ENCODE peak calls at places on chromosomes 7 and 10, in five cellular contexts. W is lower leg skin, V is Calu3, Z is ELR, P is lung. H is an unnamed sample.

GRCh38 chr7:111796671-111797070 is 234.4 kb upstream of the IMMP2L start:
- DNase-seq in W (no peak), V (no peak), Z (peak), P (no peak), H (no peak)

GRCh38 chr10:71083457-71083975 is 128.9 kb upstream of the UNC5B start:
- DNase-seq in W (no peak), V (no peak), Z (no peak), P (peak), H (peak)

GRCh38 chr10:133318494-133319127 is 9.9 kb downstream of the ZNF511 start:
- DNase-seq in W (no peak), V (peak), Z (peak), P (peak), H (no peak)

GRCh38 chr10:53469383-53469782 is 696.8 kb upstream of the MBL2 start:
- DNase-seq in W (no peak), V (no peak), Z (no peak), P (no peak), H (no peak)

GRCh38 chr10:132578287-132578951 is 40.8 kb downstream of the INPP5A start:
- DNase-seq in W (no peak), V (no peak), Z (no peak), P (no peak), H (no peak)

GRCh38 chr7:2018786-2019692 is 213.7 kb downstream of the MAD1L1 start:
- DNase-seq in W (peak), V (no peak), Z (peak), P (no peak), H (peak)

GRCh38 chr7:69898189-69898588 is 299.9 kb downstream of the AUTS2 start:
- DNase-seq in W (no peak), V (no peak), Z (no peak), P (no peak), H (no peak)

GRCh38 chr7:158431941-158432347 is 155.7 kb downstream of the PTPRN2 start:
- DNase-seq in W (no peak), V (peak), Z (peak), P (peak), H (no peak)

GRCh38 chr7:155145477-155146255 is 75.5 kb downstream of the HTR5A start:
- DNase-seq in W (no peak), V (no peak), Z (no peak), P (no peak), H (no peak)

GRCh38 chr10:115963848-115964247 is 309.2 kb downstream of the GFRA1 start:
- DNase-seq in W (no peak), V (no peak), Z (peak), P (no peak), H (no peak)

GRCh38 chr7:103912906-103913610 is 76.4 kb downstream of the RELN start:
- DNase-seq in W (no peak), V (no peak), Z (no peak), P (no peak), H (no peak)

GRCh38 chr7:122092964-122093797 is 50.9 kb downstream of the AASS start:
- DNase-seq in W (peak), V (peak), Z (peak), P (peak), H (peak)

GRCh38 chr10:114520453-114520852 is 116.2 kb upstream of the AFAP1L2 start:
- DNase-seq in W (no peak), V (peak), Z (peak), P (no peak), H (no peak)

GRCh38 chr10:3981300-3981699 is 196.3 kb upstream of the KLF6 start:
- DNase-seq in W (no peak), V (no peak), Z (no peak), P (no peak), H (no peak)

GRCh38 chr10:5945561-5946418 is 31.6 kb downstream of the IL15RA start:
- DNase-seq in W (peak), V (no peak), Z (peak), P (peak), H (no peak)

GRCh38 chr10:61547297-61547696 is 94.1 kb upstream of the TMEM26 start:
- DNase-seq in W (no peak), V (no peak), Z (peak), P (no peak), H (no peak)

GRCh38 chr10:116429288-116429977 is 1.8 kb downstream of the PNLIPRP3 start:
- DNase-seq in W (peak), V (no peak), Z (no peak), P (no peak), H (no peak)

GRCh38 chr7:73520673-73521635 is 1.1 kb downstream of the BAZ1B start:
- DNase-seq in W (no peak), V (no peak), Z (peak), P (no peak), H (peak)

GRCh38 chr10:124994573-124995473 is 52.9 kb downstream of the ZRANB1 start:
- DNase-seq in W (peak), V (no peak), Z (no peak), P (peak), H (peak)

GRCh38 chr7:155338632-155339320 is 41.1 kb downstream of the INSIG1 start:
- DNase-seq in W (no peak), V (no peak), Z (no peak), P (no peak), H (no peak)

GRCh38 chr10:65861249-65861648 is 1064.6 kb upstream of the LRRTM3 start:
- DNase-seq in W (no peak), V (peak), Z (peak), P (no peak), H (no peak)

GRCh38 chr10:15370212-15370740 is 813 bp downstream of the FAM171A1 start:
- DNase-seq in W (no peak), V (no peak), Z (peak), P (no peak), H (no peak)

GRCh38 chr7:1027285-1028043 is 16.9 kb upstream of the GPR146 start:
- DNase-seq in W (no peak), V (peak), Z (peak), P (no peak), H (no peak)

GRCh38 chr10:115491526-115492140 is 398.5 kb downstream of the ATRNL1 start:
- DNase-seq in W (no peak), V (no peak), Z (no peak), P (no peak), H (no peak)

GRCh38 chr7:142459557-142459963 is 201.7 kb upstream of the PRSS58 start:
- DNase-seq in W (no peak), V (peak), Z (peak), P (no peak), H (no peak)

GRCh38 chr7:12738665-12739064 is 51.2 kb downstream of the ARL4A start:
- DNase-seq in W (no peak), V (no peak), Z (no peak), P (no peak), H (no peak)

GRCh38 chr7:35250941-35251340 is 3.0 kb downstream of the TBX20 start:
- DNase-seq in W (no peak), V (no peak), Z (no peak), P (no peak), H (no peak)

GRCh38 chr10:119030421-119031250 is 1.1 kb downstream of the NANOS1 start:
- DNase-seq in W (no peak), V (peak), Z (peak), P (peak), H (no peak)

GRCh38 chr10:80622153-80622552 is 84.5 kb downstream of the SH2D4B start:
- DNase-seq in W (no peak), V (no peak), Z (no peak), P (no peak), H (no peak)

GRCh38 chr7:137715101-137715500 is 131.7 kb downstream of the DGKI start:
- DNase-seq in W (no peak), V (no peak), Z (no peak), P (no peak), H (no peak)

GRCh38 chr10:111087968-111088505 is 11.2 kb downstream of the ADRA2A start:
- DNase-seq in W (no peak), V (no peak), Z (no peak), P (no peak), H (peak)

GRCh38 chr7:99679032-99679399 is 780 bp downstream of the CYP3A5 start:
- DNase-seq in W (no peak), V (peak), Z (peak), P (no peak), H (no peak)

GRCh38 chr7:30836991-30837390 is 65.8 kb downstream of the MINDY4 start:
- DNase-seq in W (no peak), V (no peak), Z (no peak), P (no peak), H (no peak)